ENCODE peak calls at places on chromosomes 1 and 21, in eight cellular contexts. O is CD4-positive, alpha-beta memory T cell; U is GM19239; X is coronary artery; I is BE2C; D is AG08396; N is GM06990; H is NCI-H2081. Z is an unnamed sample.

GRCh38 chr1:110605901-110606783 is at the start of gene KCNA2:
- DNase-seq in H (no peak), O (peak; percentile 15), U (no peak), N (no peak), X (no peak), I (peak; percentile 55), D (peak; percentile 37), Z (peak; percentile 24)

GRCh38 chr1:230851291-230851691 is 17.0 kb downstream of the C1orf198 start:
- DNase-seq in D (peak; percentile 44), U (no peak), X (no peak), O (no peak), N (no peak), H (no peak), I (no peak), Z (no peak)

GRCh38 chr1:230857822-230858221 is 10.5 kb downstream of the C1orf198 start:
- DNase-seq in U (no peak), D (no peak), N (no peak), O (no peak), H (no peak), X (no peak), I (no peak), Z (no peak)

GRCh38 chr1:201276891-201277290 is 6.4 kb upstream of the PKP1 start:
- DNase-seq in H (no peak), D (no peak), I (no peak), O (no peak), U (no peak), N (no peak), X (no peak), Z (no peak)

GRCh38 chr21:38171723-38172344 is 85.0 kb upstream of the KCNJ15 start:
- DNase-seq in H (no peak), U (no peak), O (no peak), D (peak; percentile 31), I (no peak), N (no peak), X (no peak), Z (no peak)

GRCh38 chr1:112549590-112549989 is 40.8 kb downstream of the WNT2B start:
- DNase-seq in X (no peak), N (no peak), H (no peak), U (no peak), O (no peak), D (no peak), I (no peak), Z (no peak)

GRCh38 chr1:85463666-85464496 is 1.1 kb downstream of the DDAH1 start:
- DNase-seq in X (no peak), D (peak; percentile 22), U (no peak), H (no peak), O (no peak), I (no peak), N (no peak), Z (peak; percentile 11)

GRCh38 chr1:32349211-32349708 is 13.0 kb downstream of the FAM229A start:
- DNase-seq in I (no peak), H (no peak), O (no peak), X (no peak), N (no peak), D (peak; percentile 48), U (no peak), Z (no peak)